ENCODE peak calls at places on chromosomes 1 and 21, in seven cellular contexts. S is brain microvascular endothelial cell, D is GM23338, H is transverse colon, V is MCF 10A, T is choroid plexus epithelial cell, E is omental fat pad. U is an unnamed sample.

GRCh38 chr1:206600527-206600926 is 11.7 kb downstream of the EIF2D start:
- DNase-seq in S (no peak), V (no peak), D (no peak), H (no peak), E (no peak), T (peak), U (no peak)

GRCh38 chr1:17547271-17547670 is 7.8 kb downstream of the ARHGEF10L start:
- DNase-seq in E (no peak), H (no peak), D (peak), T (no peak), V (no peak), S (no peak), U (no peak)

GRCh38 chr21:35281946-35282345 is 232.8 kb upstream of the RUNX1 start:
- DNase-seq in E (no peak), D (no peak), S (no peak), T (no peak), V (no peak), H (no peak), U (no peak)

GRCh38 chr21:46634966-46635323 is 529 bp upstream of the PRMT2 start:
- DNase-seq in S (peak), E (no peak), T (peak), V (peak), D (peak), H (no peak), U (no peak)

GRCh38 chr1:234725177-234726132 is 115.5 kb upstream of the IRF2BP2 start:
- DNase-seq in E (no peak), H (no peak), V (peak), S (no peak), D (no peak), T (no peak), U (no peak)

GRCh38 chr1:37930246-37931142 is 16.4 kb downstream of the INPP5B start:
- DNase-seq in V (peak), S (no peak), H (no peak), E (no peak), D (no peak), T (peak), U (no peak)

GRCh38 chr21:43916691-43917514 is 51.9 kb downstream of the AGPAT3 start:
- DNase-seq in H (no peak), T (no peak), S (no peak), V (no peak), E (no peak), D (no peak), U (no peak)

GRCh38 chr1:64488862-64489261 is 18.9 kb downstream of the CACHD1 start:
- DNase-seq in E (no peak), T (no peak), D (no peak), V (no peak), S (no peak), H (no peak), U (no peak)

GRCh38 chr1:93681549-93682412 is at the start of gene BCAR3:
- DNase-seq in E (no peak), H (peak), V (peak), D (peak), T (peak), S (peak), U (peak)

GRCh38 chr21:27043377-27043776 is 76.5 kb upstream of the ADAMTS5 start:
- DNase-seq in V (no peak), T (no peak), S (no peak), H (no peak), D (peak), E (no peak), U (no peak)

GRCh38 chr1:10299174-10299573 is 88.8 kb downstream of the KIF1B start:
- DNase-seq in D (no peak), H (no peak), S (no peak), V (no peak), E (no peak), T (peak), U (no peak)

GRCh38 chr1:156167536-156167935 is 14.2 kb downstream of the SEMA4A start:
- DNase-seq in H (no peak), E (no peak), D (no peak), S (no peak), V (no peak), T (no peak), U (no peak)

GRCh38 chr1:17588048-17588781 is 48.7 kb downstream of the ARHGEF10L start:
- DNase-seq in E (no peak), T (peak), S (no peak), V (peak), H (peak), D (peak), U (no peak)

GRCh38 chr1:156471496-156472490 is 28.8 kb downstream of the MEF2D start:
- DNase-seq in T (peak), D (no peak), S (no peak), V (no peak), H (peak), E (no peak), U (no peak)

GRCh38 chr1:54227091-54227602 is 27.2 kb downstream of the MRPL37 start:
- DNase-seq in D (no peak), V (peak), T (peak), S (no peak), H (no peak), E (no peak), U (no peak)

GRCh38 chr1:147245586-147246021 is 3.1 kb downstream of the CHD1L start:
- DNase-seq in H (no peak), V (peak), S (no peak), E (no peak), T (no peak), D (no peak), U (no peak)

GRCh38 chr21:41530366-41530765 is 22.4 kb upstream of the TMPRSS2 start:
- DNase-seq in H (no peak), T (no peak), V (no peak), E (no peak), D (no peak), S (no peak), U (no peak)
- TF ChIP-seq CTCF in H (no peak), T (no peak), V (no peak), E (no peak), D (no peak), S (no peak), U (no peak)

DNA sequence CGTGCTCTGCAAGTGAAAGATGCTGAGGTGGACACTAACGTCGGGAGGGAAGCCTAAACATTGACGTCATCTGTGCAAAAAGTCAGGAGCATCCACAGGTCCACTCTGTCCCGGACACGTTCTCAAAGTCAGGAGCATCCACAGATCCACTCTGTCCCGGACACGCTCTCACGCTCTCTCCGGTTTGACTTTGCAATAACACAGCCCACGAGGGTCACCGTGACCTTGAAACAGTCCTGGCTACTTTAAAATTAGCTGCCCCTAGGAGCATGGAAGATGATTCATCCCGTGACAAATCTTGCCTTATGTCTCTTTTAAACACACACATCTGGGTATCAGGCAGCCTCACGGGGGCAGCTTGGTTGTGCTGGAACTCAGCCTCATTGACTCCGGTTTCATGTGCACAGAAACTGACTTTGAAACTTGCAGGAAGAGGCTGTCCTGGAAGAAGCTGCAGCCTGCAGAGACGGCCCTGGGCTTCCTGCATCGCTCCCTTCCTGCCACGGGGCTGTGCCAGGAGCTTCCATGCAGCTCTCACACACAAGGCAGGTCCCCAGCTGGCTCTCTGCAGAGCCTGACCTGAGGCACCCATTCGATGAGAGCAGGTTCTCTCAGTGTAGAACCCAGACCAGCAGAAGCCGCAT is 18.1 kb upstream of the COL18A1 start:
- DNase-seq in S (peak), T (peak), V (peak), D (no peak), H (no peak), E (no peak), U (no peak)
- TF ChIP-seq CTCF in S (peak), T (peak), V (no peak), D (no peak), H (no peak), E (no peak), U (no peak)

DNA sequence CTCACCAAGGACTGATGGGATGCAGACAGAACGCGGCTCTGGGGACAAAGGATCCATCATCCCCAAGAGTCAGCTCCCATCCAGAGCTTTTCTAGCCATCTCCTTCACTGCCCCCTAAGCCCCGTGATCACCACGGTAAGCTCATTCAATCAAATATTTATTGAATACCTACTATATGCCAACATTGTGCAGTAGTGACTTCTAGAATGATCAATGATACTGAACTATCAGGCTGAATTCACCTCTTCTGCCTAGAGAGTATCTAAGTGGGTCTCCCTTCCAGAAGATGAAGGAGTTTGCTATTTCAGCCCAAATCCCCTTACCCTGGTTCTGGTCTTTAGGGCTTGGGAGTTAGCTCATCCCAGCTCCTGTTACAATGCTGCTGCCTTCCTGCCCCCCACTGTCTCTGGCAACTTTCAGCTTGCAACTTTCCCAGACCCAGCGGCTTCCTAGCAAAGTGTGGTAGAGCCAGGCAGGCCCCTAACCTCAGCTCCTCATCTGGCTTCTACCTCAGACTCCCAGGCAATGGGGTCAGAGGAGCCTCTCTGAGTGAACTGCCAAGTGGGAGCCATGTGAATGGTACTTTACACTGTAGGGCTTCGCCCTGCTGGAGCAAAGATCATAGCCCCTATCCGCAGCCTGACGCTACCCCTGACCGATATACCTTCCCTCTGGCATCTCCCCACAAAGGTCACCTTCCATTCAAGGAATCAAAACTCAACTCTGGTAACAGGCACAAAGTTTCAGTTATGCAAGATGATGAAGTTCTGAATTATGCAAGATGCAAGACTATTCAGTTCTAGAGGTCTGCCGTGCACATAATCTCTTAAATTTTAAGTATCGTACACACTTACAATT is 20.9 kb downstream of the TMEM53 start:
- DNase-seq in S (no peak), E (no peak), V (no peak), H (no peak), T (no peak), D (no peak), U (no peak)
- TF ChIP-seq CTCF in S (no peak), E (no peak), V (no peak), H (no peak), T (no peak), D (no peak), U (peak)

DNA sequence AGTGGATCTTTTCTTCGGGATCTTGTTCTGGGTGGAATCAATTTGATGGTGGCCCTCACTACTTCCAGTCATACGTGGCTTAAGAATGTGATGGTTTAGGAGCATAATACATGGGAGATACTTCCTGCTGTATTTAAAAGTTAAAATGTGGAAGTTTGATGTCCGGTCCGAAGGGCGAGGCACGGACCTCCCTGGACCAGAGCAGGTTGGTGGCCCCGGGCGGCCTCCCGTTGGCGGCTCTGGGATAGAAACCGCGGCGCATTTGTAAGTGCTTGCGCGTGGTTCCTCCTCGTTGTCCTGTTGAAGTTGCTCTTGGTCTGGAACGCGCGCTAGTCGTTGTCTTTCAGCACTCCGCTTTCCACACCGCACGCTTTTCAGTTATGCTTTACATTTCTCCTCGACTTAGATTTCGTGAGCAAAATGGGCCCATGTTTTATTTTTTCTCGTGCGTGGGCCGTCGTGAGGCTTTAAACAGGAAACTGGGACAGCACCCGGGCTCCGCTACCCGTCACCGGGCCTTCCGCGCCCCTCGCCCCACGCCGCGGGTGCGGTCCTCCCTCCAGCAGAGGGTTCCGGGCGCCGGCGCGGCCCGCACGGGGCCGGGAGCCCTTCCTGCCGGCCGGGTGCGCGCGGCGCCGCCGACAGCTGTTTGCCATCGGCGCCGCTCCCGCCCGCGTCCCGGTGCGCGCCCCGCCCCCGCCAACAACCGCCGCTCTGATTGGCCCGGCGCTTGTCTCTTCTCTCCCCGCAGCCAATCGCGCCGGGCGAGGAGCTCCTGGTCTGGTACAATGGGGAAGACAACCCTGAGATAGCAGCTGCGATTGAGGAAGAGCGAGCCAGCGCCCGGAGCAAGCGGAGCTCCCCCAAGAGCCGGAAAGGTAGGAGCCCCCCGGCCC is 48.9 kb downstream of the PRDM2 start:
- DNase-seq in E (peak), H (peak), D (peak), S (peak), T (peak), V (peak), U (peak)
- TF ChIP-seq CTCF in E (no peak), H (no peak), D (no peak), S (no peak), T (no peak), V (no peak), U (peak)

GRCh38 chr21:17513214-17514123 is 626 bp downstream of the CXADR start:
- DNase-seq in E (no peak), D (peak), V (peak), T (peak), H (peak), S (peak), U (peak)
- TF ChIP-seq CTCF in E (no peak), D (no peak), V (no peak), T (peak), H (no peak), S (no peak), U (peak)

GRCh38 chr1:31759266-31760023 is 4.7 kb downstream of the ADGRB2 start:
- DNase-seq in T (no peak), H (no peak), D (peak), S (no peak), E (no peak), V (no peak), U (no peak)
- TF ChIP-seq CTCF in T (no peak), H (no peak), D (peak), S (peak), E (no peak), V (no peak), U (no peak)

DNA sequence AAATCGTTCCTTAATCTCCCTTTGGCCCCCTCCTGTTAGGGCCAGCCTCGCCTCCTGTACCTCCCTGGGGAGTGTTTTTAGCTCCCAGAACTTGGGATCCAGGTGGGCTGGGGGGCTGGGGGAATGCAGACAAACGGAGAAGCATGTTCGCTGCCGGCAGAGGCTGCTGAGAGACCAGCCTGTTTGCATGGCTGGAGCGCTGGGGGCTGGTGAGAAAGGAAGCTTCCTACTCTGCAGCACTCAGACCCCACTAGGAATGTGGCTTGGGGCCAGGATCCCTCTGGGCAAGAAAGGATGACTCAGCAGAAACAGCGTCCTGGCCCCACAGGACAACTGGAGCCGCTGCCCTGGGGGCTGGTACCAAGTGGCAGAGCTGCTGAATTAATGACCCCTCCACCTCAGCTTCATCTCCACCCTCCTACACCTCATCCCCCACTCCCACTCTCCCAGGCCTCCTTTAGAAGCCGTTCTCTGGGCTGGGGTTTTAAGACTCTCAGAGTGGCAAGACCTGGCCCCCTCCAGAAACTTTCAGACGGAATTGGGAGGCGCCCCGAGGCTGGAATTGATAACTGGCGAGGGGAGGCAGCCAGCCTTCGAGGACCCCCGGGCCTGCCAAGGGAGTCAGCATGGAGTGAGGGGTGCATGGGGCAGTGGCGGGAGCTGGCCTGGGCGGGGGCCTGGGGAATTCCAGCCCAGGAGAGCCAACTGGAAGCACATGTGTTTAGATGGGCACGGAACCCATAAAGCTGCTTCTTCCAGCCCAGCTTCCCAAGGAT is 28.5 kb upstream of the EPS8L3 start:
- DNase-seq in D (peak), E (peak), S (peak), T (peak), V (peak), H (peak), U (peak)
- TF ChIP-seq CTCF in D (peak), E (no peak), S (peak), T (peak), V (no peak), H (no peak), U (no peak)

U was measured in neural crest cell.